ENCODE peak calls at places on chromosomes 1 and 21, in eight cellular contexts. One of them, this sample, is unnamed.

GRCh38 chr1:211684331-211684730 is 8.9 kb upstream of the NEK2 start:
- DNase-seq in GM23248: no peak
- DNase-seq in DND-41: no peak
- DNase-seq in endothelial cell of umbilical vein: no peak
- DNase-seq in trophoblast cell: no peak
- DNase-seq in neural progenitor cell: no peak
- DNase-seq in PC-3: no peak
- DNase-seq in fibroblast of lung: no peak
- DNase-seq in this sample: no peak

GRCh38 chr1:182889997-182890396 is 50.9 kb downstream of the DHX9 start:
- DNase-seq in trophoblast cell: no peak
- DNase-seq in endothelial cell of umbilical vein: no peak
- DNase-seq in fibroblast of lung: peak; percentile 3
- DNase-seq in PC-3: no peak
- DNase-seq in GM23248: no peak
- DNase-seq in neural progenitor cell: no peak
- DNase-seq in DND-41: peak; percentile 72
- DNase-seq in this sample: no peak

GRCh38 chr21:45875881-45876280 is 105.7 kb upstream of the COL6A1 start:
- DNase-seq in DND-41: no peak
- DNase-seq in fibroblast of lung: no peak
- DNase-seq in endothelial cell of umbilical vein: no peak
- DNase-seq in neural progenitor cell: no peak
- DNase-seq in GM23248: no peak
- DNase-seq in trophoblast cell: no peak
- DNase-seq in PC-3: no peak
- DNase-seq in this sample: no peak

GRCh38 chr1:52111492-52111891 is 30.4 kb upstream of the ZFYVE9 start:
- DNase-seq in neural progenitor cell: no peak
- DNase-seq in trophoblast cell: no peak
- DNase-seq in PC-3: no peak
- DNase-seq in DND-41: no peak
- DNase-seq in endothelial cell of umbilical vein: no peak
- DNase-seq in fibroblast of lung: no peak
- DNase-seq in GM23248: no peak
- DNase-seq in this sample: no peak

GRCh38 chr21:16363563-16363962 is 633.8 kb downstream of the USP25 start:
- DNase-seq in DND-41: no peak
- DNase-seq in endothelial cell of umbilical vein: no peak
- DNase-seq in GM23248: no peak
- DNase-seq in fibroblast of lung: no peak
- DNase-seq in trophoblast cell: no peak
- DNase-seq in PC-3: no peak
- DNase-seq in neural progenitor cell: no peak
- DNase-seq in this sample: no peak

GRCh38 chr1:200139661-200140250 is 112.2 kb downstream of the NR5A2 start:
- DNase-seq in DND-41: peak; percentile 11
- DNase-seq in neural progenitor cell: peak; percentile 74
- DNase-seq in GM23248: peak; percentile 81
- DNase-seq in fibroblast of lung: peak; percentile 54
- DNase-seq in trophoblast cell: peak; percentile 76
- DNase-seq in PC-3: peak; percentile 93
- DNase-seq in endothelial cell of umbilical vein: peak; percentile 67
- DNase-seq in this sample: peak; percentile 25

GRCh38 chr1:191629836-191630235 is 528.4 kb upstream of the RGS18 start:
- DNase-seq in PC-3: no peak
- DNase-seq in endothelial cell of umbilical vein: no peak
- DNase-seq in GM23248: no peak
- DNase-seq in neural progenitor cell: peak; percentile 25
- DNase-seq in fibroblast of lung: no peak
- DNase-seq in DND-41: no peak
- DNase-seq in trophoblast cell: no peak
- DNase-seq in this sample: no peak

GRCh38 chr1:225813250-225813964 is 3.5 kb downstream of the EPHX1 start:
- DNase-seq in endothelial cell of umbilical vein: peak; percentile 25
- DNase-seq in fibroblast of lung: no peak
- DNase-seq in DND-41: no peak
- DNase-seq in neural progenitor cell: peak; percentile 37
- DNase-seq in GM23248: peak; percentile 82
- DNase-seq in PC-3: peak; percentile 20
- DNase-seq in trophoblast cell: peak; percentile 39
- DNase-seq in this sample: peak; percentile 76

GRCh38 chr1:70778056-70778762 is 269.4 kb downstream of the PTGER3 start:
- DNase-seq in GM23248: peak; percentile 46
- DNase-seq in neural progenitor cell: no peak
- DNase-seq in PC-3: no peak
- DNase-seq in trophoblast cell: no peak
- DNase-seq in DND-41: no peak
- DNase-seq in endothelial cell of umbilical vein: no peak
- DNase-seq in fibroblast of lung: no peak
- DNase-seq in this sample: no peak

DNA sequence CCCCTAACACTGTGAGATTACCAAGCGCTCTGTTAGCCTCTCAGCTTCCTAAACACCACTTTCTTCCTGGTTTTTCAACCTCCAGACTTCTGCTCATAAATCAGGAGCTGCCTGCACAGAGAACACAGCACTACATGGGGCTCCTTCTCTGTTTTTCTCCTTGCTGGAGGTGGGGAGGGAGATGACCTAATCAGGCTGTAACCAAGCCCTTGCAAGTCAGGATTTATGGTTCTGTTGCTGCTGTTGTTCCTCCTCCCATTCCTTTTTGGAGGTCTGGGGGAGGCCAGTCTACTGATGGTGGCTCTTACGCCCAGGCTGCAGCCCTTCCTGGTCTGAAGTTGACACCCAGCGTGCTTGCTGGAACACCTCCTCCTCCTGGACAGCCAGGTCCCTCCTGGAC is 80.9 kb upstream of the AJAP1 start:
- DNase-seq in endothelial cell of umbilical vein: no peak
- DNase-seq in PC-3: no peak
- DNase-seq in fibroblast of lung: no peak
- DNase-seq in GM23248: no peak
- DNase-seq in neural progenitor cell: no peak
- DNase-seq in DND-41: no peak
- DNase-seq in trophoblast cell: no peak
- DNase-seq in this sample: no peak
- H3K9me3 ChIP-seq in endothelial cell of umbilical vein: peaks cover 3% of the 10 kb centered on the region
- H3K9me3 ChIP-seq in PC-3: peaks cover 5% of the 10 kb centered on the region
- H3K9me3 ChIP-seq in fibroblast of lung: no peaks in the 10 kb centered on the region
- H3K9me3 ChIP-seq in GM23248: no peaks in the 10 kb centered on the region
- H3K9me3 ChIP-seq in neural progenitor cell: peaks cover 7% of the 10 kb centered on the region
- H3K9me3 ChIP-seq in DND-41: no peaks in the 10 kb centered on the region
- H3K9me3 ChIP-seq in trophoblast cell: peaks cover 2% of the 10 kb centered on the region
- H3K9me3 ChIP-seq in this sample: no peaks in the 10 kb centered on the region

GRCh38 chr1:155068599-155068998 is 5.1 kb downstream of the EFNA4 start:
- DNase-seq in fibroblast of lung: no peak
- DNase-seq in DND-41: no peak
- DNase-seq in trophoblast cell: no peak
- DNase-seq in PC-3: no peak
- DNase-seq in neural progenitor cell: no peak
- DNase-seq in endothelial cell of umbilical vein: no peak
- DNase-seq in GM23248: no peak
- DNase-seq in this sample: no peak
- H3K4me3 ChIP-seq in fibroblast of lung: no peak overlapping the region
- H3K4me3 ChIP-seq in DND-41: no peak overlapping the region
- H3K4me3 ChIP-seq in trophoblast cell: no peak overlapping the region
- H3K4me3 ChIP-seq in PC-3: no peak overlapping the region
- H3K4me3 ChIP-seq in neural progenitor cell: no peak overlapping the region
- H3K4me3 ChIP-seq in endothelial cell of umbilical vein: no peak overlapping the region
- H3K4me3 ChIP-seq in GM23248: no peak overlapping the region
- H3K4me3 ChIP-seq in this sample: no peak overlapping the region

DNA sequence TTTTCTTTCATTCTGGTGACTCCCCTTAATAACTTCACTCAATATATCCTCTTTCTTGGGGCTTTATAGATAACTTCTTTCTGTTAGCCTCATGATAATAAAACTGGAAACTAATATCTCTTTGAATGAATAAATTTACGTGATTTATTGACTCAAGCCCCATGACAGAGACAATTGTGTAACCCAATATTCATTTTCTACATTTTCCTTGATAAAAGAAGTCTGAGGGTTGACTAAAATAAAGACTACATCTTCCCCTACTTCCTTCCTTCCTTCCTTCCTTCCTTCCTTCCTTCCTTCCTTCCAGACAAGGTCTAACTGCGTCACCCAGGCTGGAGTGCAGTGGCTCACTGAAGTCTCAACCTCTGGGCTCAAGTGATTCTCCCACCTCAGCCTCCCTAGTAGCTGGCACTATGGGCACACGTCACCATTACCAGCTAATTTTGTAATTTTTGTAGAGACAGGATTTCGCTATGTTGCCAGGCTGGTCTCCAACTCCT is 85.1 kb downstream of the CYYR1 start:
- DNase-seq in fibroblast of lung: no peak
- DNase-seq in endothelial cell of umbilical vein: no peak
- DNase-seq in GM23248: no peak
- DNase-seq in DND-41: no peak
- DNase-seq in PC-3: no peak
- DNase-seq in neural progenitor cell: no peak
- DNase-seq in trophoblast cell: no peak
- DNase-seq in this sample: no peak
- H3K9ac ChIP-seq in fibroblast of lung: no peak overlapping the region
- H3K9ac ChIP-seq in endothelial cell of umbilical vein: no peak overlapping the region
- H3K9ac ChIP-seq in GM23248: no peak overlapping the region
- H3K9ac ChIP-seq in DND-41: no peak overlapping the region
- H3K9ac ChIP-seq in PC-3: no peak overlapping the region
- H3K9ac ChIP-seq in neural progenitor cell: no peak overlapping the region
- H3K9ac ChIP-seq in trophoblast cell: no peak overlapping the region
- H3K9ac ChIP-seq in this sample: no peak overlapping the region

GRCh38 chr1:152933196-152933595 is 13.8 kb upstream of the SPRR5 start:
- DNase-seq in PC-3: peak; percentile 30
- DNase-seq in DND-41: no peak
- DNase-seq in trophoblast cell: no peak
- DNase-seq in neural progenitor cell: no peak
- DNase-seq in endothelial cell of umbilical vein: no peak
- DNase-seq in fibroblast of lung: no peak
- DNase-seq in GM23248: no peak
- DNase-seq in this sample: no peak

GRCh38 chr1:152928671-152929070 is 18.3 kb upstream of the SPRR5 start:
- DNase-seq in GM23248: peak; percentile 14
- DNase-seq in neural progenitor cell: no peak
- DNase-seq in PC-3: no peak
- DNase-seq in fibroblast of lung: no peak
- DNase-seq in DND-41: no peak
- DNase-seq in trophoblast cell: no peak
- DNase-seq in endothelial cell of umbilical vein: no peak
- DNase-seq in this sample: no peak

DNA sequence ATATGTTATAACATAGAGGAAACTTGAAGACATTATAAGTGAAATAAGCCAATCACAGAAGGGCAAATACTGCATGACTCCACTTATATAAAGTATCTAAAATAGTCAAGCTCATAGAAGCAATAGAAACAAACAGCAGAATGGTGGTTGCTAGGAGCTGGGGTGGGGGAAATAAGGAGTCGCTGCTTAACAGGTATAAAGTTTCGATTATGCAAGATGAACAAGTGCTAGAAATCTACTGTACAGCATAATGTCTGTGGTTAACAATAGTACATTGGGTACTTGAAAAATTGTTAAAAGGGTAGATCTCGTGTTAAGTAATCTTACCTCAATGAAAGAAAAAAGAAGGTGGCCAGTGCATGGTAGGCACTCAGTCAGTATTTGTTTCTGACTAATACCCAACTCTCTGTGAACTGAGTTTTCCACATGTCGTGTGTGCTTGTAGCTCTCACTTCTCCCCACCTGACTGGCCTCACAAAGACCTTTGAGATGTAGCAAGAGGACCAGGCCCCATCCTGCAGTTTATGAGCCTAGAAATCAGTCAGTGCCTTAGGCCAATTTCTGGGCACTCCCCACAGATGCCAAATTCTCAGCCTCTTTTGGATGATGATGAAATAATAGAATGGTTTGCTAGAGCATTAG is 14.7 kb upstream of the SPRR5 start:
- DNase-seq in neural progenitor cell: no peak
- DNase-seq in endothelial cell of umbilical vein: no peak
- DNase-seq in DND-41: no peak
- DNase-seq in PC-3: no peak
- DNase-seq in fibroblast of lung: no peak
- DNase-seq in GM23248: no peak
- DNase-seq in trophoblast cell: no peak
- DNase-seq in this sample: no peak
- H3K9me3 ChIP-seq in neural progenitor cell: peaks cover 15% of the 10 kb centered on the region
- H3K9me3 ChIP-seq in endothelial cell of umbilical vein: no peaks in the 10 kb centered on the region
- H3K9me3 ChIP-seq in DND-41: no peaks in the 10 kb centered on the region
- H3K9me3 ChIP-seq in PC-3: no peaks in the 10 kb centered on the region
- H3K9me3 ChIP-seq in fibroblast of lung: no peaks in the 10 kb centered on the region
- H3K9me3 ChIP-seq in GM23248: no peaks in the 10 kb centered on the region
- H3K9me3 ChIP-seq in trophoblast cell: no peaks in the 10 kb centered on the region
- H3K9me3 ChIP-seq in this sample: no peaks in the 10 kb centered on the region

DNA sequence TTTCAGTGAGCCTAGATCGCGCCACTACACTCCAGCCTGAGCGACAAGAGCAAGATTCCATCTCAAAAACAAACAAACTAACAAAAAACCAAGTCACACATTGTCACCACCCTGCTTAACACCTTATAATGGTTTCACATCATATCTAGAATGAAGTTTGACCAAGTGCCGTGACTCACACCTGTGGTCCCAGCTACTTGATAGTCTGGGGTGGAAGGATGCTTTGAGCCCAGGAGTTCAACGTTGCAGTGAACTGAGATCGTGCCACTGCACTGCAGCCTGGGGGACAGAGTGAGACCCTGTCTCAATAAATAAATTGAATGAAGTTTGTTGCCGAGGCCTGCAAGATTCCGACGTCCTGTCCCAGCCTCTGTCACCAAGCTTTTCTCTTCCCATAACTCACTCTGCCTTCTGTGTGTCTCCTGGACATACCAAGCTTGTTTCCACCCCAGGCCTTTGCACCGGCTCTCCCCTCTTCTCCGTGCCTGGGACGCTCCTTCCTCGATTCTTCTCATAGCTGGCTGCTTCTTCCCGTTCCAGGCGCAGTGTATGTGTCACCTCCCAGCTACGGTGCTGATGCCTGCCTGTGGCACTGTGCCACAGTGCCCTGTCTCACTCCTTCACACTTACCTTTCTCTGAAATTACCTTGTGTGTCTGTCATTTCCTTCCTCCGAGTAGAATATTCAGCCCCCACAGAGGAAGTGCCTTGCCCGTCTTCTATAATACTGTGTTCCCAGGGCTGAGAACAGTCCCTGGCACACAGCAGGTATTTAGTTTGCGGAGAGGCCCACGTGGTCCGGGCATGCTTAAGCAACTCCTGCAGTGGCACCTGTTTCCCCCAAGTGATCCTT is 3.8 kb upstream of the SELENON start:
- DNase-seq in neural progenitor cell: no peak
- DNase-seq in GM23248: no peak
- DNase-seq in PC-3: peak; percentile 16
- DNase-seq in fibroblast of lung: no peak
- DNase-seq in trophoblast cell: peak; percentile 71
- DNase-seq in DND-41: no peak
- DNase-seq in endothelial cell of umbilical vein: no peak
- DNase-seq in this sample: no peak
- H3K4me3 ChIP-seq in neural progenitor cell: no peak overlapping the region
- H3K4me3 ChIP-seq in GM23248: no peak overlapping the region
- H3K4me3 ChIP-seq in PC-3: peak overlapping the region; percentile 12
- H3K4me3 ChIP-seq in fibroblast of lung: no peak overlapping the region
- H3K4me3 ChIP-seq in trophoblast cell: no peak overlapping the region
- H3K4me3 ChIP-seq in DND-41: no peak overlapping the region
- H3K4me3 ChIP-seq in endothelial cell of umbilical vein: no peak overlapping the region
- H3K4me3 ChIP-seq in this sample: no peak overlapping the region